ENCODE peak calls at places on chromosomes 3 and 15, in seven cellular contexts. One of them, this sample, is unnamed.

GRCh38 chr3:67640023-67640660 is 14.3 kb downstream of the SUCLG2 start:
- DNase-seq in stimulated activated CD4-positive, alpha-beta T cell treated with anti-CD3 and anti-CD28 coated beads, Interleukin-1b, Interleukin-23, amount 100 ng/mL, for 48 hours: no peak
- DNase-seq in kidney tubule cell: no peak
- DNase-seq in MV-4-11: no peak
- DNase-seq in osteocyte: no peak
- DNase-seq in activated CD8-positive, alpha-beta memory T cell treated with anti-CD3 and anti-CD28 coated beads for 4 hours: no peak
- DNase-seq in EL: peak; percentile 54
- DNase-seq in this sample: no peak

GRCh38 chr3:172094621-172095557 is 55.5 kb downstream of the FNDC3B start:
- DNase-seq in stimulated activated CD4-positive, alpha-beta T cell treated with anti-CD3 and anti-CD28 coated beads, Interleukin-1b, Interleukin-23, amount 100 ng/mL, for 48 hours: no peak
- DNase-seq in osteocyte: no peak
- DNase-seq in EL: peak; percentile 29
- DNase-seq in MV-4-11: peak; percentile 50
- DNase-seq in activated CD8-positive, alpha-beta memory T cell treated with anti-CD3 and anti-CD28 coated beads for 4 hours: no peak
- DNase-seq in kidney tubule cell: no peak
- DNase-seq in this sample: no peak

GRCh38 chr3:119967353-119968006 is 126.8 kb downstream of the GSK3B start:
- DNase-seq in kidney tubule cell: no peak
- DNase-seq in activated CD8-positive, alpha-beta memory T cell treated with anti-CD3 and anti-CD28 coated beads for 4 hours: no peak
- DNase-seq in osteocyte: no peak
- DNase-seq in MV-4-11: no peak
- DNase-seq in stimulated activated CD4-positive, alpha-beta T cell treated with anti-CD3 and anti-CD28 coated beads, Interleukin-1b, Interleukin-23, amount 100 ng/mL, for 48 hours: no peak
- DNase-seq in EL: no peak
- DNase-seq in this sample: no peak

GRCh38 chr3:167031364-167032049 is 348.6 kb downstream of the ZBBX start:
- DNase-seq in MV-4-11: no peak
- DNase-seq in stimulated activated CD4-positive, alpha-beta T cell treated with anti-CD3 and anti-CD28 coated beads, Interleukin-1b, Interleukin-23, amount 100 ng/mL, for 48 hours: no peak
- DNase-seq in osteocyte: no peak
- DNase-seq in kidney tubule cell: no peak
- DNase-seq in activated CD8-positive, alpha-beta memory T cell treated with anti-CD3 and anti-CD28 coated beads for 4 hours: no peak
- DNase-seq in EL: no peak
- DNase-seq in this sample: no peak

GRCh38 chr3:127170794-127171193 is 22.1 kb upstream of the PRR23E start:
- DNase-seq in osteocyte: no peak
- DNase-seq in kidney tubule cell: peak; percentile 83
- DNase-seq in EL: peak; percentile 70
- DNase-seq in stimulated activated CD4-positive, alpha-beta T cell treated with anti-CD3 and anti-CD28 coated beads, Interleukin-1b, Interleukin-23, amount 100 ng/mL, for 48 hours: no peak
- DNase-seq in MV-4-11: no peak
- DNase-seq in activated CD8-positive, alpha-beta memory T cell treated with anti-CD3 and anti-CD28 coated beads for 4 hours: no peak
- DNase-seq in this sample: no peak

GRCh38 chr3:17986393-17986816 is 244.0 kb upstream of the TBC1D5 start:
- DNase-seq in activated CD8-positive, alpha-beta memory T cell treated with anti-CD3 and anti-CD28 coated beads for 4 hours: no peak
- DNase-seq in MV-4-11: peak; percentile 56
- DNase-seq in EL: no peak
- DNase-seq in osteocyte: no peak
- DNase-seq in stimulated activated CD4-positive, alpha-beta T cell treated with anti-CD3 and anti-CD28 coated beads, Interleukin-1b, Interleukin-23, amount 100 ng/mL, for 48 hours: no peak
- DNase-seq in kidney tubule cell: no peak
- DNase-seq in this sample: no peak

GRCh38 chr3:160831411-160831810 is 75.4 kb downstream of the PPM1L start:
- DNase-seq in EL: no peak
- DNase-seq in MV-4-11: no peak
- DNase-seq in kidney tubule cell: no peak
- DNase-seq in osteocyte: no peak
- DNase-seq in activated CD8-positive, alpha-beta memory T cell treated with anti-CD3 and anti-CD28 coated beads for 4 hours: no peak
- DNase-seq in stimulated activated CD4-positive, alpha-beta T cell treated with anti-CD3 and anti-CD28 coated beads, Interleukin-1b, Interleukin-23, amount 100 ng/mL, for 48 hours: no peak
- DNase-seq in this sample: no peak

GRCh38 chr15:54374184-54374947 is 396.1 kb downstream of the UNC13C start:
- DNase-seq in MV-4-11: no peak
- DNase-seq in stimulated activated CD4-positive, alpha-beta T cell treated with anti-CD3 and anti-CD28 coated beads, Interleukin-1b, Interleukin-23, amount 100 ng/mL, for 48 hours: no peak
- DNase-seq in kidney tubule cell: no peak
- DNase-seq in osteocyte: no peak
- DNase-seq in EL: no peak
- DNase-seq in activated CD8-positive, alpha-beta memory T cell treated with anti-CD3 and anti-CD28 coated beads for 4 hours: no peak
- DNase-seq in this sample: no peak

GRCh38 chr15:29138260-29138659 is 131.4 kb downstream of the NSMCE3 start:
- DNase-seq in EL: no peak
- DNase-seq in MV-4-11: no peak
- DNase-seq in kidney tubule cell: no peak
- DNase-seq in osteocyte: no peak
- DNase-seq in stimulated activated CD4-positive, alpha-beta T cell treated with anti-CD3 and anti-CD28 coated beads, Interleukin-1b, Interleukin-23, amount 100 ng/mL, for 48 hours: no peak
- DNase-seq in activated CD8-positive, alpha-beta memory T cell treated with anti-CD3 and anti-CD28 coated beads for 4 hours: no peak
- DNase-seq in this sample: no peak

GRCh38 chr3:125078961-125079674 is 23.3 kb upstream of the HEG1 start:
- DNase-seq in stimulated activated CD4-positive, alpha-beta T cell treated with anti-CD3 and anti-CD28 coated beads, Interleukin-1b, Interleukin-23, amount 100 ng/mL, for 48 hours: no peak
- DNase-seq in EL: peak; percentile 37
- DNase-seq in kidney tubule cell: no peak
- DNase-seq in osteocyte: peak; percentile 49
- DNase-seq in activated CD8-positive, alpha-beta memory T cell treated with anti-CD3 and anti-CD28 coated beads for 4 hours: no peak
- DNase-seq in MV-4-11: peak; percentile 33
- DNase-seq in this sample: no peak

GRCh38 chr3:54356299-54357037 is 234.1 kb downstream of the CACNA2D3 start:
- DNase-seq in stimulated activated CD4-positive, alpha-beta T cell treated with anti-CD3 and anti-CD28 coated beads, Interleukin-1b, Interleukin-23, amount 100 ng/mL, for 48 hours: no peak
- DNase-seq in MV-4-11: no peak
- DNase-seq in osteocyte: no peak
- DNase-seq in EL: no peak
- DNase-seq in kidney tubule cell: peak; percentile 51
- DNase-seq in activated CD8-positive, alpha-beta memory T cell treated with anti-CD3 and anti-CD28 coated beads for 4 hours: no peak
- DNase-seq in this sample: no peak

GRCh38 chr3:195905970-195906864 is 2.1 kb downstream of the TNK2 start:
- DNase-seq in activated CD8-positive, alpha-beta memory T cell treated with anti-CD3 and anti-CD28 coated beads for 4 hours: no peak
- DNase-seq in EL: peak; percentile 52
- DNase-seq in kidney tubule cell: peak; percentile 39
- DNase-seq in stimulated activated CD4-positive, alpha-beta T cell treated with anti-CD3 and anti-CD28 coated beads, Interleukin-1b, Interleukin-23, amount 100 ng/mL, for 48 hours: no peak
- DNase-seq in osteocyte: no peak
- DNase-seq in MV-4-11: peak; percentile 10
- DNase-seq in this sample: no peak

GRCh38 chr15:74392402-74392876 is 25.0 kb upstream of the CYP11A1 start:
- DNase-seq in EL: peak; percentile 47
- DNase-seq in osteocyte: no peak
- DNase-seq in MV-4-11: no peak
- DNase-seq in kidney tubule cell: no peak
- DNase-seq in stimulated activated CD4-positive, alpha-beta T cell treated with anti-CD3 and anti-CD28 coated beads, Interleukin-1b, Interleukin-23, amount 100 ng/mL, for 48 hours: no peak
- DNase-seq in activated CD8-positive, alpha-beta memory T cell treated with anti-CD3 and anti-CD28 coated beads for 4 hours: no peak
- DNase-seq in this sample: no peak

GRCh38 chr15:91529534-91529933 is 324.0 kb upstream of the SLCO3A1 start:
- DNase-seq in stimulated activated CD4-positive, alpha-beta T cell treated with anti-CD3 and anti-CD28 coated beads, Interleukin-1b, Interleukin-23, amount 100 ng/mL, for 48 hours: no peak
- DNase-seq in EL: no peak
- DNase-seq in MV-4-11: no peak
- DNase-seq in osteocyte: no peak
- DNase-seq in kidney tubule cell: no peak
- DNase-seq in activated CD8-positive, alpha-beta memory T cell treated with anti-CD3 and anti-CD28 coated beads for 4 hours: no peak
- DNase-seq in this sample: no peak

GRCh38 chr15:50953302-50953701 is 44.8 kb downstream of the AP4E1 start:
- DNase-seq in activated CD8-positive, alpha-beta memory T cell treated with anti-CD3 and anti-CD28 coated beads for 4 hours: no peak
- DNase-seq in kidney tubule cell: peak; percentile 62
- DNase-seq in stimulated activated CD4-positive, alpha-beta T cell treated with anti-CD3 and anti-CD28 coated beads, Interleukin-1b, Interleukin-23, amount 100 ng/mL, for 48 hours: no peak
- DNase-seq in MV-4-11: no peak
- DNase-seq in osteocyte: no peak
- DNase-seq in EL: peak; percentile 15
- DNase-seq in this sample: no peak

GRCh38 chr3:146187334-146187950 is 26.5 kb upstream of the PLOD2 start:
- DNase-seq in kidney tubule cell: peak; percentile 41
- DNase-seq in osteocyte: no peak
- DNase-seq in MV-4-11: no peak
- DNase-seq in activated CD8-positive, alpha-beta memory T cell treated with anti-CD3 and anti-CD28 coated beads for 4 hours: no peak
- DNase-seq in EL: peak; percentile 47
- DNase-seq in stimulated activated CD4-positive, alpha-beta T cell treated with anti-CD3 and anti-CD28 coated beads, Interleukin-1b, Interleukin-23, amount 100 ng/mL, for 48 hours: no peak
- DNase-seq in this sample: no peak

GRCh38 chr15:78432664-78433063 is 5.4 kb upstream of the IREB2 start:
- DNase-seq in activated CD8-positive, alpha-beta memory T cell treated with anti-CD3 and anti-CD28 coated beads for 4 hours: no peak
- DNase-seq in kidney tubule cell: no peak
- DNase-seq in EL: no peak
- DNase-seq in stimulated activated CD4-positive, alpha-beta T cell treated with anti-CD3 and anti-CD28 coated beads, Interleukin-1b, Interleukin-23, amount 100 ng/mL, for 48 hours: no peak
- DNase-seq in osteocyte: no peak
- DNase-seq in MV-4-11: no peak
- DNase-seq in this sample: no peak

GRCh38 chr15:80699981-80700380 is 4.9 kb downstream of the ABHD17C start:
- DNase-seq in osteocyte: no peak
- DNase-seq in stimulated activated CD4-positive, alpha-beta T cell treated with anti-CD3 and anti-CD28 coated beads, Interleukin-1b, Interleukin-23, amount 100 ng/mL, for 48 hours: no peak
- DNase-seq in MV-4-11: no peak
- DNase-seq in kidney tubule cell: peak; percentile 53
- DNase-seq in EL: peak; percentile 30
- DNase-seq in activated CD8-positive, alpha-beta memory T cell treated with anti-CD3 and anti-CD28 coated beads for 4 hours: no peak
- DNase-seq in this sample: no peak

GRCh38 chr3:126952983-126953660 is 29.8 kb upstream of the PLXNA1 start:
- DNase-seq in kidney tubule cell: no peak
- DNase-seq in osteocyte: no peak
- DNase-seq in EL: no peak
- DNase-seq in stimulated activated CD4-positive, alpha-beta T cell treated with anti-CD3 and anti-CD28 coated beads, Interleukin-1b, Interleukin-23, amount 100 ng/mL, for 48 hours: no peak
- DNase-seq in activated CD8-positive, alpha-beta memory T cell treated with anti-CD3 and anti-CD28 coated beads for 4 hours: no peak
- DNase-seq in MV-4-11: no peak
- DNase-seq in this sample: no peak

GRCh38 chr15:54227569-54227968 is 249.3 kb downstream of the UNC13C start:
- DNase-seq in osteocyte: no peak
- DNase-seq in activated CD8-positive, alpha-beta memory T cell treated with anti-CD3 and anti-CD28 coated beads for 4 hours: no peak
- DNase-seq in EL: peak; percentile 0
- DNase-seq in MV-4-11: no peak
- DNase-seq in stimulated activated CD4-positive, alpha-beta T cell treated with anti-CD3 and anti-CD28 coated beads, Interleukin-1b, Interleukin-23, amount 100 ng/mL, for 48 hours: no peak
- DNase-seq in kidney tubule cell: no peak
- DNase-seq in this sample: no peak

GRCh38 chr3:184299488-184300376 is 691 bp downstream of the PSMD2 start:
- DNase-seq in activated CD8-positive, alpha-beta memory T cell treated with anti-CD3 and anti-CD28 coated beads for 4 hours: no peak
- DNase-seq in kidney tubule cell: peak; percentile 56
- DNase-seq in osteocyte: no peak
- DNase-seq in stimulated activated CD4-positive, alpha-beta T cell treated with anti-CD3 and anti-CD28 coated beads, Interleukin-1b, Interleukin-23, amount 100 ng/mL, for 48 hours: no peak
- DNase-seq in EL: peak; percentile 61
- DNase-seq in MV-4-11: no peak
- DNase-seq in this sample: no peak

GRCh38 chr15:83112233-83112958 is 5.0 kb downstream of the TM6SF1 start:
- DNase-seq in osteocyte: peak; percentile 84
- DNase-seq in activated CD8-positive, alpha-beta memory T cell treated with anti-CD3 and anti-CD28 coated beads for 4 hours: no peak
- DNase-seq in stimulated activated CD4-positive, alpha-beta T cell treated with anti-CD3 and anti-CD28 coated beads, Interleukin-1b, Interleukin-23, amount 100 ng/mL, for 48 hours: no peak
- DNase-seq in kidney tubule cell: no peak
- DNase-seq in MV-4-11: no peak
- DNase-seq in EL: peak; percentile 94
- DNase-seq in this sample: peak; percentile 27

GRCh38 chr3:23629181-23629893 is 176.4 kb upstream of the UBE2E1 start:
- DNase-seq in EL: peak; percentile 38
- DNase-seq in kidney tubule cell: peak; percentile 62
- DNase-seq in activated CD8-positive, alpha-beta memory T cell treated with anti-CD3 and anti-CD28 coated beads for 4 hours: no peak
- DNase-seq in stimulated activated CD4-positive, alpha-beta T cell treated with anti-CD3 and anti-CD28 coated beads, Interleukin-1b, Interleukin-23, amount 100 ng/mL, for 48 hours: no peak
- DNase-seq in MV-4-11: peak; percentile 3
- DNase-seq in osteocyte: no peak
- DNase-seq in this sample: no peak

GRCh38 chr15:50883903-50884302 is 24.6 kb upstream of the AP4E1 start:
- DNase-seq in kidney tubule cell: peak; percentile 89
- DNase-seq in osteocyte: no peak
- DNase-seq in EL: peak; percentile 76
- DNase-seq in activated CD8-positive, alpha-beta memory T cell treated with anti-CD3 and anti-CD28 coated beads for 4 hours: no peak
- DNase-seq in stimulated activated CD4-positive, alpha-beta T cell treated with anti-CD3 and anti-CD28 coated beads, Interleukin-1b, Interleukin-23, amount 100 ng/mL, for 48 hours: no peak
- DNase-seq in MV-4-11: peak; percentile 93
- DNase-seq in this sample: no peak

GRCh38 chr3:137768021-137768360 is 3.9 kb downstream of the SOX14 start:
- DNase-seq in EL: no peak
- DNase-seq in osteocyte: no peak
- DNase-seq in MV-4-11: no peak
- DNase-seq in stimulated activated CD4-positive, alpha-beta T cell treated with anti-CD3 and anti-CD28 coated beads, Interleukin-1b, Interleukin-23, amount 100 ng/mL, for 48 hours: no peak
- DNase-seq in kidney tubule cell: no peak
- DNase-seq in activated CD8-positive, alpha-beta memory T cell treated with anti-CD3 and anti-CD28 coated beads for 4 hours: no peak
- DNase-seq in this sample: no peak